ENCODE peak calls at places on chromosomes 7 and 10, in five cellular contexts. One of them, this sample, is unnamed.
A peak's percentile ranks its signal among the peaks of the same experiment; 100 is the strongest.

GRCh38 chr7:33973235-33974015 is 68.1 kb downstream of the BMPER start:
- DNase-seq in mesothelial cell of epicardium: no peak
- DNase-seq in hypothalamus: no peak
- DNase-seq in upper lobe of right lung: no peak
- DNase-seq in LoVo: no peak
- DNase-seq in this sample: no peak

GRCh38 chr7:33423646-33424020 is 294.3 kb downstream of the BBS9 start:
- DNase-seq in upper lobe of right lung: no peak
- DNase-seq in mesothelial cell of epicardium: no peak
- DNase-seq in hypothalamus: no peak
- DNase-seq in LoVo: peak; percentile 35
- DNase-seq in this sample: no peak

GRCh38 chr7:38229386-38229785 is 44.0 kb downstream of the TARP start:
- DNase-seq in upper lobe of right lung: no peak
- DNase-seq in LoVo: no peak
- DNase-seq in hypothalamus: no peak
- DNase-seq in mesothelial cell of epicardium: no peak
- DNase-seq in this sample: peak; percentile 87

GRCh38 chr10:26341701-26342100 is 96.4 kb upstream of the APBB1IP start:
- DNase-seq in LoVo: no peak
- DNase-seq in hypothalamus: no peak
- DNase-seq in mesothelial cell of epicardium: no peak
- DNase-seq in upper lobe of right lung: no peak
- DNase-seq in this sample: no peak

GRCh38 chr10:120506674-120507073 is 49.6 kb downstream of the PLPP4 start:
- DNase-seq in upper lobe of right lung: no peak
- DNase-seq in hypothalamus: no peak
- DNase-seq in LoVo: no peak
- DNase-seq in mesothelial cell of epicardium: no peak
- DNase-seq in this sample: peak; percentile 74

GRCh38 chr7:14023342-14023741 is 33.9 kb upstream of the ETV1 start:
- DNase-seq in hypothalamus: no peak
- DNase-seq in mesothelial cell of epicardium: no peak
- DNase-seq in LoVo: no peak
- DNase-seq in upper lobe of right lung: no peak
- DNase-seq in this sample: no peak

GRCh38 chr10:101694056-101694673 is 805 bp downstream of the FBXW4 start:
- DNase-seq in hypothalamus: peak; percentile 66
- DNase-seq in mesothelial cell of epicardium: peak; percentile 37
- DNase-seq in upper lobe of right lung: peak; percentile 88
- DNase-seq in LoVo: peak; percentile 55
- DNase-seq in this sample: peak; percentile 45

GRCh38 chr7:91323759-91324158 is 59.5 kb downstream of the FZD1 start:
- DNase-seq in LoVo: no peak
- DNase-seq in upper lobe of right lung: no peak
- DNase-seq in mesothelial cell of epicardium: no peak
- DNase-seq in hypothalamus: no peak
- DNase-seq in this sample: no peak